ENCODE peak calls at places on chromosomes 7 and 10, in seven cellular contexts. N is WTC11; X is Panc1; U is PC-3; R is CD8-positive, alpha-beta T cell; I is nephron progenitor cell; C is AG09319. M is an unnamed sample.
A peak's percentile ranks its signal among the peaks of the same experiment; 100 is the strongest.

GRCh38 chr7:43565786-43566185 is 17.1 kb upstream of the STK17A start:
- DNase-seq in U (no peak), N (no peak), X (no peak), C (no peak), I (no peak), R (no peak), M (no peak)

GRCh38 chr7:26474596-26474995 is 182.9 kb downstream of the SNX10 start:
- DNase-seq in I (no peak), C (no peak), X (no peak), N (no peak), R (no peak), U (no peak), M (no peak)

GRCh38 chr7:55369427-55369826 is 4.3 kb downstream of the LANCL2 start:
- DNase-seq in C (peak; percentile 85), I (no peak), N (no peak), R (no peak), X (no peak), U (no peak), M (no peak)

GRCh38 chr10:60942604-60943269 is 1.2 kb downstream of the RHOBTB1 start:
- DNase-seq in C (no peak), U (peak; percentile 46), R (peak; percentile 22), I (peak; percentile 8), X (no peak), N (no peak), M (peak; percentile 51)

GRCh38 chr10:117920956-117921355 is 125.8 kb downstream of the RAB11FIP2 start:
- DNase-seq in N (no peak), R (no peak), X (no peak), U (no peak), C (no peak), I (no peak), M (no peak)

GRCh38 chr7:90841759-90842429 is 245.8 kb downstream of the CDK14 start:
- DNase-seq in N (no peak), R (no peak), X (no peak), C (no peak), I (no peak), U (no peak), M (no peak)

GRCh38 chr10:117096559-117097201 is 41.4 kb downstream of the VAX1 start:
- DNase-seq in R (no peak), C (no peak), X (no peak), I (no peak), N (peak; percentile 13), U (no peak), M (no peak)

GRCh38 chr10:26730548-26730947 is 33.0 kb downstream of the PDSS1 start:
- DNase-seq in I (no peak), C (no peak), X (no peak), U (no peak), R (no peak), N (no peak), M (no peak)

GRCh38 chr7:122136033-122136432 is 8.0 kb downstream of the AASS start:
- DNase-seq in N (no peak), R (no peak), X (no peak), U (no peak), C (no peak), I (no peak), M (no peak)

GRCh38 chr10:127196227-127196954 is at the start of gene INSYN2A:
- DNase-seq in C (no peak), U (peak; percentile 7), R (no peak), N (peak; percentile 67), I (peak; percentile 72), X (no peak), M (no peak)

GRCh38 chr7:21084286-21084685 is 297.6 kb upstream of the SP8 start:
- DNase-seq in X (no peak), R (no peak), N (no peak), I (no peak), C (no peak), U (no peak), M (no peak)

DNA sequence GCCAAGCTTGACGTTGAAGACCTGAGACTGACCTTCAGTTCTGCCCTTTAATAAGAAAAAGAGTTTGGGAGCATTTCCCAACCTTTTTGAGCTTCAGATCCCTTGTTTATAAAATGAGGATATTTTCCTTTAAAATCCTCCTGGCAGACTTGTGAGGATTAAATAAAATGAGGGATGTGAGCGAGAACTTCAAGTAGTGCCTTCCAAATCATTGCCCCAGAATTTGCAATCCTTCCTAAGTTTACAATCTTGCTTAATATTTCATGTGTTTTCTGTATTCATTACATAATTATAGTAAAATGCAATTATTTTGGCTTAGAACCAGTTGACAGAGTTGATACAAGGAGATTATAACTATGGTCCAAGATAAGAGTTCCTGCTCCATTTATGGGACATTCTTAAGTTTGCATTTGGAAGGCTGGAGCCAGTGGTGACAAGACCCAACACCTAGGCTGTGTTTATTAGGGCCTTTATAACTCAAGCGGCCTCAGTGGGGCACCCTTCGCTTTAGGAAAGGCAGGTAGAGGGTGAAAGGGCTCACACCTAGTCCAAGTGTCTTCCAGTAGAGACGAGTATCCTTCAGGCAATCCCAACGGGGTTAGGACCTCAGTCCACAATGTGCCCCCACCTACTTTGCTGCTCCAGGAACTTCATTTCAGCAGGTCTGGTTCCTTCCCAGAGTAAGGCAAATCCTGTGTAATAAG is 317.5 kb downstream of the WDR11 start:
- DNase-seq in N (peak; percentile 45), U (no peak), C (no peak), I (no peak), X (no peak), R (no peak), M (no peak)
- TF ChIP-seq CTCF in N (no peak), U (no peak), C (no peak), I (no peak), X (peak; percentile 29), R (no peak), M (no peak)

GRCh38 chr7:129786179-129786514 is 166.6 kb downstream of the UBE2H start:
- DNase-seq in I (no peak), X (no peak), C (no peak), R (no peak), U (no peak), N (peak; percentile 10), M (no peak)

GRCh38 chr7:129784783-129785456 is 167.8 kb downstream of the UBE2H start:
- DNase-seq in N (peak; percentile 32), R (no peak), I (no peak), C (no peak), X (no peak), U (no peak), M (no peak)

GRCh38 chr7:129786825-129787563 is 165.8 kb downstream of the UBE2H start:
- DNase-seq in N (peak; percentile 59), C (no peak), U (no peak), X (no peak), R (no peak), I (no peak), M (no peak)

GRCh38 chr7:129784437-129784782 is 168.3 kb downstream of the UBE2H start:
- DNase-seq in C (no peak), R (no peak), N (peak; percentile 33), U (no peak), X (no peak), I (no peak), M (no peak)

GRCh38 chr7:129785457-129786178 is 167.1 kb downstream of the UBE2H start:
- DNase-seq in N (peak; percentile 33), U (no peak), R (no peak), I (peak; percentile 51), X (no peak), C (no peak), M (peak; percentile 49)
- TF ChIP-seq CTCF in N (no peak), U (no peak), R (no peak), I (no peak), X (no peak), C (no peak), M (no peak)

DNA sequence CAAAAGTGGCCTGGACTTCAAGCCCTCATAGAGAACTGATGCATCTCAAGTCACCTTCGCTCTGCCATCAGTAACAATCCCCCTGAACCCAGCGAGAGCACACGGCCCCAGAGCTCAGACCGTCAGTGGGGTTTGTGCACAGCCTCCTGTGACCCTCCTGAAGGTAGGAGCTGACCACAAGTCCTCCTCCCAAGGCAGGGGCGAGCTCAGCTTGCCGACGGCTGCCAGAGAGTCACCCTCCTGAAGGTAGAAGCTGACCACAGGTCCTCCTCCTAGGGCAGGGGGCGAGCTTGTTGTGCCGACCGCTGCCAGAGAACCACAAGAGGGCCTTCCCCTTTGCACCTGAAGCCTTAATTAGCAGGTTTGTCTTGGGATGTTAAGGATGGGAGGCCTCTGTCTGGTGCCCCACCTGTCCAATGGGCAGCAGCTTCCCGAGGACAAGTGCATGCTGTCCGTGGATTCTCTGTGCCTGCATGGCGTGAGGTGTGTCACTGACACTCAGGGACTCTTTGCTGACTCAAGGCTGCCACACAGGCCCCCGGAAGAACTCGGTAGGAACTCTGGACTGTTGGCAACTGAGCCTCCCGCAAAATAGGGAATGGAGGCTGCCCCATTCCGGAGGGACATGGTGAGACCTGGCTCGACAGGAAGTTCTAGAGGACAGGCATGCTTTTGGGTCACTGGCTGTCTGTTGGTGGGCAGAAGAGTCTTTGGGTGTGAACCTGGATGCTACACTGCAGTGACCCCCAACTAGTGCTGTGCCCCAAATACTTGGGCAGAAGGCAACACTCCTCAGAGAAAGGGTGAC is 487.4 kb downstream of the DNAJB6 start:
- DNase-seq in I (no peak), C (no peak), N (no peak), X (no peak), R (no peak), U (no peak), M (no peak)
- TF ChIP-seq CTCF in I (no peak), C (no peak), N (no peak), X (no peak), R (no peak), U (no peak), M (no peak)

DNA sequence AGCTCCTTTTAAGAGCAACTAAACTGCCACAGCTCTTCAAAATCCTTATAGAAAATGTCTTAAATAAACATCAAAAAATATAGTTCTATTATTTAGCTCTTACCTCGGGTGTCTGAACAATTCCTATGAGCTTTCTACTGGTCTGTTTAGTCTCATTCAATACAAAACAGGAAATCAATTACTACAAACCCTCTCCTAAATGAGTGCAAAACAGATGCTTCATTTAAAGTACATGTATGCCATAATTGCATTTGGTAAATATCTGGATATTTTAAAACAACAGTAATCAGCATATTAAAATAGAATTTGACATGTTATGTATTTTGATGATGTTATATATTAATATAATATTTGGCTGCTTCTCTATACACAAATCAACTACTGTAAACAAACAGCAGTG is 38.5 kb upstream of the MTPN start:
- DNase-seq in X (no peak), C (no peak), U (no peak), N (no peak), R (no peak), I (no peak), M (no peak)
- TF ChIP-seq CTCF in X (no peak), C (no peak), U (no peak), N (no peak), R (no peak), I (no peak), M (no peak)

GRCh38 chr7:94957041-94957440 is 49.6 kb downstream of the PPP1R9A start:
- DNase-seq in C (no peak), I (no peak), N (no peak), X (no peak), U (no peak), R (no peak), M (no peak)
- TF ChIP-seq CTCF in C (no peak), I (no peak), N (no peak), X (no peak), U (no peak), R (no peak), M (no peak)

DNA sequence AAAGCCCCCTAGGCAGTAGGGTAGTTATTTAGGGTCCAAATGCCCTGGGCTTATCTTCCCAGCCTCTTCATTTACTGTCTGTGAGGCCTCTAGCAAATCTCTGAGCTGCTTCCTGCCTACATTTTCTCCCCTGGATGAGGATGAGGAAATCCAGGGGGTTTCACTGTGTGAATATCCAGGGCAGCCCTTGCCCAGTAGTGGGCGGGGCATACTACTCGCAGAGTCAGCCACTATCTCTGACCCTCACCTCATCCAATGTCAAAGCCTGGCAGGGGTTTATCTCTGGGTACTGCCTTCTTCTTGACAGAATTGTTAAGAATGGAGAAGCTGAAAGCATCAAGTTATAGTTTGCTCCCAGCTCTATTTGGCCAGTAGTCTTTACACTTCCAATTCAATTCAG is 48.9 kb downstream of the CUZD1 start:
- DNase-seq in C (no peak), N (no peak), X (no peak), R (no peak), I (no peak), U (no peak), M (no peak)
- TF ChIP-seq CTCF in C (no peak), N (no peak), X (no peak), R (no peak), I (no peak), U (no peak), M (no peak)

M was measured in B cell.